ENCODE peak calls at places on chromosomes 1 and 21, in four cellular contexts. J is H1, U is GM12878, I is HepG2. T is an unnamed sample.
A peak's percentile ranks its signal among the peaks of the same experiment; 100 is the strongest.

GRCh38 chr1:31733389-31734219 is 29.8 kb upstream of the COL16A1 start:
- DNase-seq in I (no peak), J (no peak), U (no peak), T (no peak)

GRCh38 chr1:7827134-7827955 is 25.5 kb downstream of the UTS2 start:
- DNase-seq in I (no peak), U (no peak), J (no peak), T (peak; percentile 2)

GRCh38 chr1:208837242-208837641 is 593.1 kb upstream of the PLXNA2 start:
- DNase-seq in J (no peak), I (no peak), U (no peak), T (no peak)

GRCh38 chr1:41734201-41734915 is 184.4 kb downstream of the HIVEP3 start:
- DNase-seq in J (no peak), U (no peak), I (no peak), T (no peak)

GRCh38 chr1:1106510-1107221 is 9.2 kb downstream of the C1orf159 start:
- DNase-seq in I (no peak), U (no peak), J (no peak), T (no peak)

GRCh38 chr1:72281144-72281543 is 1.2 kb downstream of the NEGR1 start:
- DNase-seq in I (no peak), U (no peak), J (no peak), T (no peak)

GRCh38 chr1:32494196-32494595 is 29.3 kb downstream of the ZBTB8B start:
- DNase-seq in U (no peak), I (no peak), J (no peak), T (no peak)

GRCh38 chr1:103107696-103108524 is at the start of gene COL11A1:
- DNase-seq in U (no peak), I (no peak), J (peak; percentile 50), T (no peak)

GRCh38 chr1:76425843-76426145 is 351.2 kb downstream of the ST6GALNAC3 start:
- DNase-seq in I (no peak), J (no peak), U (no peak), T (no peak)

GRCh38 chr1:222787746-222788145 is 27.1 kb upstream of the DISP1 start:
- DNase-seq in J (no peak), U (no peak), I (no peak), T (no peak)

GRCh38 chr1:2233997-2234761 is 6.1 kb downstream of the SKI start:
- DNase-seq in U (no peak), J (peak; percentile 50), I (peak; percentile 93), T (no peak)

GRCh38 chr1:225437710-225438437 is 10.0 kb upstream of the LBR start:
- DNase-seq in U (no peak), I (no peak), J (no peak), T (peak; percentile 25)

GRCh38 chr1:30418426-30419245 is 304.7 kb downstream of the MATN1 start:
- DNase-seq in J (peak; percentile 28), U (no peak), I (no peak), T (no peak)

GRCh38 chr1:22850681-22851080 is 122.0 kb downstream of the LACTBL1 start:
- DNase-seq in J (no peak), U (no peak), I (no peak), T (no peak)

GRCh38 chr21:45970674-45971486 is 10.7 kb upstream of the COL6A1 start:
- DNase-seq in J (peak; percentile 92), U (no peak), I (peak; percentile 33), T (no peak)

GRCh38 chr21:14306143-14306907 is 76.6 kb downstream of the HSPA13 start:
- DNase-seq in I (no peak), J (no peak), U (no peak), T (no peak)

GRCh38 chr1:53015508-53015860 is 46.5 kb upstream of the PODN start:
- DNase-seq in J (no peak), U (no peak), I (no peak), T (no peak)

GRCh38 chr1:4684142-4684541 is 29.7 kb downstream of the AJAP1 start:
- DNase-seq in J (no peak), U (no peak), I (no peak), T (no peak)

GRCh38 chr1:54806931-54807611 is 5.9 kb upstream of the TTC22 start:
- DNase-seq in U (no peak), I (no peak), J (peak; percentile 38), T (no peak)

GRCh38 chr1:68815632-68816031 is 318.8 kb upstream of the DEPDC1 start:
- DNase-seq in J (no peak), I (no peak), U (no peak), T (no peak)

GRCh38 chr1:47624531-47624930 is 186.7 kb downstream of the FOXD2 start:
- DNase-seq in U (no peak), I (peak; percentile 27), J (peak; percentile 55), T (peak; percentile 30)

GRCh38 chr1:247228133-247228532 is 27.7 kb upstream of the VN1R5 start:
- DNase-seq in J (no peak), I (no peak), U (no peak), T (no peak)

GRCh38 chr1:68791800-68792199 is 294.9 kb upstream of the DEPDC1 start:
- DNase-seq in I (no peak), J (peak; percentile 45), U (no peak), T (peak; percentile 20)

GRCh38 chr1:37434292-37434907 is 40.0 kb upstream of the ZC3H12A start:
- DNase-seq in J (peak; percentile 95), I (peak; percentile 25), U (no peak), T (peak; percentile 72)

GRCh38 chr21:33584455-33584854 is 4.0 kb downstream of the DONSON start:
- DNase-seq in J (no peak), U (no peak), I (no peak), T (no peak)

GRCh38 chr1:235402457-235403200 is 35.4 kb downstream of the TBCE start:
- DNase-seq in U (no peak), I (peak; percentile 62), J (peak; percentile 26), T (no peak)

GRCh38 chr1:171438441-171438840 is 46.9 kb upstream of the PRRC2C start:
- DNase-seq in U (no peak), J (no peak), I (no peak), T (no peak)

GRCh38 chr1:178529364-178530036 is 16.6 kb downstream of the TEX35 start:
- DNase-seq in I (peak; percentile 61), U (no peak), J (no peak), T (no peak)
- TF ChIP-seq SUZ12 in I (no peak), U (no peak), J (no peak), T (no peak)

DNA sequence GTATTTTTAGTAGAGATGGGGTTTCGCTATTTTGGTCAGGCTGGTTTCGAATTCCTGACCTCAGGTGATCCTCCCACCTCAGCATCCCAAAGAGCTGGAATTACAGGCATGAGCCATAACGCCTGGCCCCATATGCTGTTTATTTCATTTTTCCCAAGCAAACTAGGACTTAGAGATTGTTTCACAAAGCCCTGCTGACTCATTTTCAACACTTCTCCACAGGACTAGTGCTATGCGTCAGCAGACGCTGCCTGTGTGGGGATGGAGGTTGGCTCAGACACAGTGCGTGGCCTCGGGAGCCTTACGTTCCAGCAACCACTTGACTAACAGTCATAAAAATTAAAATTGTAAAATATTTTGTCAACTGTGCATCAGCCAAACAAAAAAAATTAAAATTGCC is 22.7 kb downstream of the PKNOX1 start:
- DNase-seq in J (no peak), U (no peak), I (no peak), T (no peak)
- H3K9ac ChIP-seq in J (no peak overlapping the region), U (no peak overlapping the region), I (no peak overlapping the region), T (no peak overlapping the region)

DNA sequence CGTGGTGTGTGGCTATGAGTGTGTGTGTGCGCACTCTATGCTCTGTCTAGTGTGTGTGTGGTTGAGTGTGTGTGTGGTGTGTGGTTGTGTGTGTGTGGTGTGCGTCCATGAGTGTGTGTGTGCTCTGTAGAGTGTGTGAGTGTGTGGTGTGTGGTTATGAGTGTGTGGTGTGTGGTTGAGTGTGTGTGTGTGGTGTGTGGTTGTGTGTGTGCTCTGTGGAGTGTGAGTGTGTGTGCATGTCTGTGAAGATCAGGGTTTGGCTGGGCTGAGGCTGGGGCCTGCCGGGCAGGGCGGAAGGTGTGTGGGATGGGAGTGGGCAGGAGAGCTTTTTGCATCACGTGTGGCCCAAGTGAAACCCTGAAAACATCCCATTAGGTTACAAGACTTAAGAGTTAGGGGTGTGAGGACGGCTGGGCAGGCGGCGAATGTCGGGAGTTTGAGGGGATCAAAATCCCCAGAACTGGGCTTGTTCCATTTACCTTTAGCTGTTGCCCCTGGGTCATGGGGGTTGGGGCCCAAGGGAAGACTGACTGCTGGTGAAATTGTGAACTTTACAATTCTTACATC is 2.9 kb upstream of the FCMR start:
- DNase-seq in I (no peak), U (no peak), J (no peak), T (no peak)
- TF ChIP-seq SUZ12 in I (no peak), U (no peak), J (no peak), T (no peak)

GRCh38 chr1:65946376-65946775 is 153.7 kb downstream of the PDE4B start:
- DNase-seq in U (no peak), I (no peak), J (no peak), T (no peak)

GRCh38 chr1:65948609-65949229 is 156.0 kb downstream of the PDE4B start:
- DNase-seq in J (no peak), I (no peak), U (no peak), T (no peak)

GRCh38 chr1:65949933-65950332 is 157.2 kb downstream of the PDE4B start:
- DNase-seq in U (no peak), J (no peak), I (no peak), T (no peak)

GRCh38 chr1:65946960-65947359 is 154.3 kb downstream of the PDE4B start:
- DNase-seq in I (no peak), U (no peak), J (no peak), T (no peak)

DNA sequence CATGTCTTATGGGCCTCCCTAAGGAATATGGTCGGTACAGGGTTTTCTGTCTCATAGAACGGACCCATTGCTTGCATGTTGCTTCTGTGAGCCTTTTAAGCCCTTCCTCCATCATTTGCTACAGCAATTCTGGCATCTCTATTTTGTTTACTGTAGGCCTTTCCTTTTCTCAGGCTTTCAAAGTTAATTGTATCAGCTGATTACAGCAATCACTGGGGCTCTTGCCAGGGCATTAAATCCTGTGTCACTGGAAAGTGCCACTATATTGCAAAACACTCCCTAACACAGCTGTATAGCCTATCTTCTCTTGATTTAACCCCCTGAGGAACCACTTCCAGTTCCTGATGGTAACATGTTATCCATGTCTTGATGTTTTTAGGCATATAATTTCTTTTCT is 156.5 kb downstream of the PDE4B start:
- DNase-seq in I (no peak), J (no peak), U (no peak), T (no peak)
- H3K9ac ChIP-seq in I (no peak overlapping the region), J (no peak overlapping the region), U (no peak overlapping the region), T (no peak overlapping the region)

GRCh38 chr1:73800376-73800775 is 397.6 kb downstream of the LRRIQ3 start:
- DNase-seq in J (no peak), U (no peak), I (no peak), T (no peak)
- TF ChIP-seq SUZ12 in J (no peak), U (no peak), I (no peak), T (no peak)

GRCh38 chr1:167059045-167059728 is 31.0 kb downstream of the GPA33 start:
- DNase-seq in U (no peak), I (peak; percentile 45), J (peak; percentile 96), T (peak; percentile 85)
- H3K9ac ChIP-seq in U (no peak overlapping the region), I (no peak overlapping the region), J (no peak overlapping the region), T (no peak overlapping the region)

GRCh38 chr1:180565472-180565871 is 6.7 kb downstream of the OVAAL start:
- DNase-seq in J (no peak), U (no peak), I (no peak), T (no peak)

GRCh38 chr1:180566048-180566447 is 7.3 kb downstream of the OVAAL start:
- DNase-seq in J (no peak), I (no peak), U (no peak), T (no peak)

GRCh38 chr1:180562582-180562981 is 3.8 kb downstream of the OVAAL start:
- DNase-seq in J (no peak), U (no peak), I (no peak), T (no peak)

GRCh38 chr1:180560868-180561600 is 2.3 kb downstream of the OVAAL start:
- DNase-seq in J (no peak), U (no peak), I (no peak), T (no peak)

GRCh38 chr1:180563013-180563827 is 4.5 kb downstream of the OVAAL start:
- DNase-seq in U (no peak), J (no peak), I (peak; percentile 27), T (no peak)
- TF ChIP-seq SUZ12 in U (no peak), J (no peak), I (no peak), T (no peak)